ENCODE peak calls at places on chromosomes 13 and 19, in nine cellular contexts. J, F, X, L, B, H, U, I and G are unnamed samples.

GRCh38 chr13:113407103-113407530 is 43.2 kb upstream of the GRTP1 start:
- DNase-seq in H (no peak), F (no peak), B (no peak), U (no peak), L (no peak), X (peak), I (no peak), J (no peak), G (no peak)

GRCh38 chr19:28283592-28283991 is 929.4 kb downstream of the UQCRFS1 start:
- DNase-seq in F (no peak), J (no peak), U (no peak), L (no peak), I (no peak), X (no peak), B (no peak), H (no peak), G (no peak)

GRCh38 chr13:20823071-20823470 is 49.3 kb upstream of the EEF1AKMT1 start:
- DNase-seq in F (no peak), I (no peak), H (no peak), U (no peak), L (no peak), X (no peak), J (no peak), B (no peak), G (no peak)

GRCh38 chr13:86080340-86080995 is 281.2 kb upstream of the SLITRK6 start:
- DNase-seq in I (no peak), H (no peak), X (no peak), B (no peak), L (no peak), J (no peak), U (no peak), F (no peak), G (no peak)

GRCh38 chr19:4164262-4164661 is 10.8 kb downstream of the CREB3L3 start:
- DNase-seq in U (no peak), H (no peak), F (no peak), B (no peak), I (no peak), X (no peak), L (no peak), J (no peak), G (no peak)

GRCh38 chr19:14971474-14971873 is 8.2 kb downstream of the SLC1A6 start:
- DNase-seq in H (no peak), B (no peak), L (no peak), J (no peak), F (no peak), X (no peak), I (no peak), U (no peak), G (no peak)

GRCh38 chr13:28716511-28716910 is 2.3 kb downstream of the SLC46A3 start:
- DNase-seq in U (no peak), H (no peak), L (no peak), I (peak), B (no peak), F (no peak), J (no peak), X (no peak), G (no peak)

GRCh38 chr13:45416521-45417125 is 1.6 kb downstream of the SLC25A30 start:
- DNase-seq in U (no peak), X (no peak), B (no peak), I (no peak), F (no peak), J (no peak), H (no peak), L (no peak), G (no peak)

GRCh38 chr13:102718746-102719145 is 23.9 kb upstream of the METTL21C start:
- DNase-seq in F (no peak), U (no peak), J (no peak), H (no peak), X (no peak), L (no peak), I (no peak), B (no peak), G (no peak)

GRCh38 chr13:111484959-111485358 is 164.5 kb downstream of the TEX29 start:
- DNase-seq in H (no peak), B (no peak), F (no peak), U (no peak), X (no peak), I (no peak), L (no peak), J (no peak), G (no peak)

GRCh38 chr13:22316494-22317025 is 645.7 kb downstream of the FGF9 start:
- DNase-seq in I (no peak), H (no peak), J (no peak), F (no peak), L (no peak), U (no peak), B (no peak), X (no peak), G (no peak)

GRCh38 chr19:38676878-38677646 is 29.6 kb downstream of the ACTN4 start:
- DNase-seq in B (no peak), J (no peak), X (no peak), I (no peak), L (no peak), F (no peak), H (no peak), U (no peak), G (no peak)

GRCh38 chr19:51660975-51661600 is 14.5 kb upstream of the SIGLEC14 start:
- DNase-seq in B (no peak), L (peak), U (peak), J (peak), I (peak), X (no peak), H (peak), F (peak), G (no peak)

GRCh38 chr19:30450101-30450500 is 77.9 kb downstream of the ZNF536 start:
- DNase-seq in I (no peak), F (peak), X (no peak), B (no peak), H (no peak), L (no peak), J (no peak), U (peak), G (no peak)

GRCh38 chr19:24127601-24128000 is 40.6 kb downstream of the ZNF254 start:
- DNase-seq in J (no peak), B (no peak), F (no peak), L (no peak), X (no peak), I (no peak), H (no peak), U (no peak), G (no peak)

GRCh38 chr19:56750658-56751057 is 79.1 kb upstream of the ZNF835 start:
- DNase-seq in I (no peak), U (no peak), X (no peak), F (no peak), B (no peak), H (peak), J (no peak), L (no peak), G (no peak)

GRCh38 chr13:36919833-36920611 is at the start of gene SMAD9:
- DNase-seq in F (peak), H (peak), L (peak), I (peak), B (peak), X (peak), J (peak), U (peak), G (peak)

GRCh38 chr13:21673592-21674270 is 2.9 kb downstream of the FGF9 start:
- DNase-seq in U (peak), I (no peak), X (peak), B (no peak), H (no peak), J (peak), F (peak), L (peak), G (peak)

GRCh38 chr19:12872941-12873890 is 8.0 kb downstream of the DNASE2 start:
- DNase-seq in X (no peak), I (no peak), J (peak), B (no peak), H (peak), U (peak), F (peak), L (peak), G (no peak)

GRCh38 chr19:17555929-17556813 is 722 bp downstream of the COLGALT1 start:
- DNase-seq in H (no peak), J (peak), B (no peak), X (no peak), U (peak), I (no peak), L (peak), F (peak), G (no peak)

GRCh38 chr13:39676315-39676876 is 20.9 kb downstream of the COG6 start:
- DNase-seq in F (peak), X (no peak), H (peak), I (peak), J (no peak), B (no peak), U (peak), L (peak), G (no peak)

GRCh38 chr19:18807861-18808331 is 16.8 kb upstream of the COMP start:
- DNase-seq in U (no peak), B (no peak), X (no peak), J (no peak), H (no peak), I (no peak), F (no peak), L (no peak), G (no peak)

GRCh38 chr13:26951581-26952177 is 191.1 kb upstream of the GPR12 start:
- DNase-seq in B (no peak), L (no peak), F (no peak), H (peak), X (no peak), I (no peak), J (peak), U (no peak), G (no peak)

GRCh38 chr13:80340643-80341097 is 256 bp downstream of the SPRY2 start:
- DNase-seq in I (no peak), B (no peak), L (no peak), H (peak), J (no peak), U (no peak), F (no peak), X (no peak), G (no peak)

GRCh38 chr19:10979950-10980349 is 19.1 kb downstream of the SMARCA4 start:
- DNase-seq in U (no peak), F (no peak), B (no peak), X (no peak), J (no peak), L (no peak), H (no peak), I (no peak), G (no peak)

GRCh38 chr13:83780201-83780600 is 102.1 kb downstream of the SLITRK1 start:
- DNase-seq in J (no peak), L (peak), X (no peak), F (peak), U (peak), B (no peak), H (peak), I (peak), G (no peak)

GRCh38 chr19:47023448-47023794 is 3.8 kb downstream of the NPAS1 start:
- DNase-seq in F (no peak), H (no peak), L (no peak), I (no peak), X (no peak), U (peak), J (no peak), B (no peak), G (no peak)

GRCh38 chr13:74063533-74064100 is 70.6 kb downstream of the KLF12 start:
- DNase-seq in H (no peak), U (no peak), I (no peak), L (no peak), J (no peak), B (no peak), F (no peak), X (no peak), G (no peak)

GRCh38 chr13:29954082-29955043 is 103.9 kb upstream of the UBL3 start:
- DNase-seq in X (no peak), I (no peak), F (no peak), H (no peak), J (no peak), B (no peak), L (no peak), U (no peak), G (no peak)

GRCh38 chr19:52992109-52993004 is 21.4 kb upstream of the ERVV-1 start:
- DNase-seq in L (peak), X (peak), H (no peak), U (peak), F (peak), B (no peak), J (peak), I (no peak), G (no peak)

GRCh38 chr13:26563713-26564112 is 6.2 kb downstream of the WASF3 start:
- DNase-seq in L (no peak), J (no peak), B (no peak), H (no peak), F (no peak), U (no peak), X (no peak), I (no peak), G (no peak)

GRCh38 chr13:80011448-80012212 is 329.3 kb downstream of the SPRY2 start:
- DNase-seq in U (no peak), H (no peak), I (no peak), L (no peak), X (no peak), B (no peak), F (no peak), J (peak), G (no peak)

GRCh38 chr13:26706381-26706780 is 54.2 kb downstream of the GPR12 start:
- DNase-seq in J (no peak), I (no peak), B (no peak), U (peak), X (peak), F (no peak), H (no peak), L (no peak), G (no peak)

GRCh38 chr19:34172661-34173144 is 399 bp downstream of the LSM14A start:
- DNase-seq in X (no peak), J (no peak), H (no peak), L (peak), F (peak), I (no peak), U (no peak), B (no peak), G (peak)

GRCh38 chr13:95217920-95218830 is 83.1 kb downstream of the ABCC4 start:
- DNase-seq in F (no peak), H (no peak), U (no peak), B (no peak), I (no peak), X (no peak), J (no peak), L (no peak), G (no peak)

GRCh38 chr19:33447336-33448158 is 74.0 kb downstream of the CEBPG start:
- DNase-seq in F (no peak), H (no peak), J (no peak), B (peak), L (no peak), I (no peak), X (no peak), U (no peak), G (no peak)

GRCh38 chr19:54459282-54460229 is 4.0 kb downstream of the LENG9 start:
- DNase-seq in H (no peak), F (no peak), L (no peak), J (no peak), X (peak), U (no peak), I (no peak), B (no peak), G (no peak)

GRCh38 chr19:54455786-54456422 is 6.9 kb downstream of the LENG8 start:
- DNase-seq in X (peak), I (no peak), B (no peak), F (no peak), U (no peak), L (no peak), H (no peak), J (no peak), G (no peak)

GRCh38 chr19:54458648-54459281 is 4.8 kb downstream of the LENG9 start:
- DNase-seq in U (no peak), L (no peak), X (peak), J (no peak), F (no peak), H (no peak), B (no peak), I (no peak), G (no peak)

GRCh38 chr19:54456423-54457373 is 6.9 kb downstream of the LENG9 start:
- DNase-seq in X (peak), B (no peak), H (no peak), I (no peak), L (no peak), J (no peak), U (no peak), F (no peak), G (no peak)

DNA sequence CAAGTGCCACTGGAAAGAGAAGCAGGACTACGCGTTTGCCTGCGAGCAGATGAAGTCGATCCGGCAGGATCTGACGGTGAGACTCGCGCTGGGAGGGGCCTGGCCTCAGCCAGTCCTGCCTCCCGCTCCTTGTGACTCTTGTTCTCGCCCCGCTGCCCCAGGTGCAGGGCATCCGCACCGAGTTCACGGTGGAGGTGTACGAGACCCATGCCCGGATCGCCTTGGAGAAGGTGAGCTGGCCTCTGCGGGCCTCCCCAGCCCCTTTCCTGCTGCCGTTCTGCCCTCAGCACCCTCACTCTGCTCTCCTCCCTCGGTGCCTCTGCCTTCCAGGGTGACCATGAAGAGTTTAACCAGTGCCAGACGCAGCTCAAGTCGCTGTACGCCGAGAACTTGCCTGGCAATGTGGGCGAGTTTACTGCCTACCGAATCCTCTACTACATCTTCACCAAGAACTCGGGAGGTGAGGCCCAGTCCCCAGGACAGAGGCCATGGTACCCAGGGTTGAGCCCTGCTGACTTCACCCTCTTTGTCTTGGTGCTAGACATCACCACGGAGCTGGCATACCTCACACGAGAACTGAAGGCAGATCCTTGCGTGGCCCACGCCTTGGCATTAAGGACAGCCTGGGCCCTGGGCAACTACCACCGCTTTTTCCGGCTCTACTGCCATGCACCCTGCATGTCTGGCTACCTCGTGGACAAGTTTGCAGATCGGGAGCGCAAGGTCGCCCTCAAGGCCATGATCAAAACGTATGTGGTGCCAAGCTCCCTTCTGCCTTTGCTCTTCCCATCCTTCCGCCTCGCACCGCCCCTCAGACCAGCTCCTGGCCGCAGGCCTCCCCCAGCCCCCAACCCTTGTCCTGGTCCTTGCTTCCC is 5.6 kb downstream of the LENG9 start:
- DNase-seq in I (no peak), J (no peak), H (no peak), F (no peak), L (no peak), U (no peak), B (no peak), X (peak), G (no peak)
- TF ChIP-seq POLR2AphosphoS5 in I (no peak), J (no peak), H (no peak), F (no peak), L (no peak), U (no peak), B (no peak), X (no peak), G (no peak)

GRCh38 chr19:2117215-2117960 is 20.7 kb downstream of the IZUMO4 start:
- DNase-seq in I (no peak), L (no peak), F (no peak), J (no peak), U (no peak), X (peak), B (no peak), H (no peak), G (no peak)

GRCh38 chr19:2114821-2115220 is 18.1 kb downstream of the IZUMO4 start:
- DNase-seq in B (no peak), I (no peak), X (peak), J (no peak), L (no peak), H (no peak), U (no peak), F (no peak), G (no peak)

GRCh38 chr19:2115324-2115723 is 18.6 kb downstream of the IZUMO4 start:
- DNase-seq in I (no peak), H (no peak), F (no peak), L (no peak), B (no peak), J (no peak), X (peak), U (no peak), G (no peak)

GRCh38 chr19:2115911-2116426 is 19.3 kb downstream of the IZUMO4 start:
- DNase-seq in H (no peak), I (no peak), X (peak), F (no peak), L (no peak), B (no peak), U (no peak), J (no peak), G (no peak)

GRCh38 chr19:2116507-2116906 is 19.8 kb downstream of the IZUMO4 start:
- DNase-seq in J (no peak), U (no peak), X (peak), H (no peak), F (no peak), L (no peak), B (no peak), I (no peak), G (no peak)
- TF ChIP-seq POLR2AphosphoS5 in J (no peak), U (no peak), X (no peak), H (no peak), F (no peak), L (no peak), B (no peak), I (no peak), G (no peak)

DNA sequence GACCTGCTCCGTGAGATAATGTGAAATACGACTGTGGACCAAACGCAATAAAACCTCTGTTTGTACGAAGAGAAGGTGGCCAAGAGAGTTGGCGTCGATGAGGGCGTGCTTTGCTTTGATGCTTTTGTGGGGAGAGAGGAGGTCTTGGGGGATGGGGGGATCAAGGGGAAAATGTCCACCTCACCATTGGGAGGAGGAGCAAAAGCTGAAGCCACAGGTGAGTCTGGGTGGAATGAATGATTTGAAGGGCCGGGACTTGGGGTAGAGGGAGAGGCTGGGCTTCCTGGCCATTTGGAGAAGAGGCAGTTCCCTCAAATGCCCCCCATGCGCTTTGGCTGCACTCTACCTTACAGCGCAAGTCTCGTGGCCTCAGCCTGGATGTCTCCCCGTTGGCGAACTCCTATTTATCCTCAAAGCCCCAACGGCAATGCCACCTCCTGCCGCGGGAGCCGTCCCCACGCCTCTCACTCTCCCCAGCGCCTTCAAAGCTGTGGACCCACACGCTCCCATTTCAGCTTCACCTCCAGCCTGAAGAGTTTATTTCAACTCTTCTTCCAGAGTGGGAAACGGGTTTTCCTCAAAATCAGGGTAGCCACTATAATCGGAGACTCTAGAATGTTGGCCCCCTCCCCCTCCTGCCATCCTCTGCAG is 787 bp upstream of the ABCA7 start:
- DNase-seq in X (peak), L (no peak), J (no peak), H (no peak), I (no peak), F (no peak), U (peak), B (no peak), G (no peak)
- TF ChIP-seq POLR2AphosphoS5 in X (no peak), L (no peak), J (no peak), H (no peak), I (no peak), F (peak), U (peak), B (no peak), G (peak)

DNA sequence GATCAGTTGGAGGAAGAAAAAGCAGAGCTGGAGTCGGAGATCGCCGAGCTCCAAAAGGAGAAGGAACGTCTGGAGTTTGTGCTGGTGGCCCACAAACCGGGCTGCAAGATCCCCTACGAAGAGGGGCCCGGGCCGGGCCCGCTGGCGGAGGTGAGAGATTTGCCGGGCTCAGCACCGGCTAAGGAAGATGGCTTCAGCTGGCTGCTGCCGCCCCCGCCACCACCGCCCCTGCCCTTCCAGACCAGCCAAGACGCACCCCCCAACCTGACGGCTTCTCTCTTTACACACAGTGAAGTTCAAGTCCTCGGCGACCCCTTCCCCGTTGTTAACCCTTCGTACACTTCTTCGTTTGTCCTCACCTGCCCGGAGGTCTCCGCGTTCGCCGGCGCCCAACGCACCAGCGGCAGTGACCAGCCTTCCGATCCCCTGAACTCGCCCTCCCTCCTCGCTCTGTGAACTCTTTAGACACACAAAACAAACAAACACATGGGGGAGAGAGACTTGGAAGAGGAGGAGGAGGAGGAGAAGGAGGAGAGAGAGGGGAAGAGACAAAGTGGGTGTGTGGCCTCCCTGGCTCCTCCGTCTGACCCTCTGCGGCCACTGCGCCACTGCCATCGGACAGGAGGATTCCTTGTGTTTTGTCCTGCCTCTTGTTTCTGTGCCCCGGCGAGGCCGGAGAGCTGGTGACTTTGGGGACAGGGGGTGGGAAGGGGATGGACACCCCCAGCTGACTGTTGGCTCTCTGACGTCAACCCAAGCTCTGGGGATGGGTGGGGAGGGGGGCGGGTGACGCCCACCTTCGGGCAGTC is 5.0 kb downstream of the FOSB start:
- DNase-seq in L (no peak), J (no peak), H (no peak), I (no peak), U (peak), F (no peak), X (peak), B (no peak), G (no peak)
- TF ChIP-seq POLR2AphosphoS5 in L (peak), J (peak), H (no peak), I (no peak), U (no peak), F (no peak), X (no peak), B (no peak), G (no peak)